ENCODE peak calls at places on chromosome 9, in six cellular contexts. L is body of pancreas, E is esophagus squamous epithelium, O is cardiac muscle cell, B is gastrocnemius medialis, G is RWPE2. X is an unnamed sample.
A peak's percentile ranks its signal among the peaks of the same experiment; 100 is the strongest.

GRCh38 chr9:77021289-77021927 is 2.0 kb downstream of the FOXB2 start:
- DNase-seq in B (no peak), E (no peak), L (no peak), O (no peak), G (no peak), X (no peak)

GRCh38 chr9:137236238-137236935 is 4.7 kb upstream of the TUBB4B start:
- DNase-seq in O (peak; percentile 96), E (no peak), L (peak; percentile 91), G (no peak), B (peak; percentile 85), X (peak; percentile 85)

GRCh38 chr9:103707181-103707580 is 386.9 kb upstream of the SMC2 start:
- DNase-seq in G (no peak), E (no peak), L (no peak), O (no peak), B (no peak), X (no peak)

GRCh38 chr9:90251311-90251710 is 391.3 kb downstream of the DIRAS2 start:
- DNase-seq in E (no peak), B (no peak), L (no peak), G (no peak), O (no peak), X (no peak)

GRCh38 chr9:21533597-21533996 is 51.5 kb upstream of the IFNE start:
- DNase-seq in B (no peak), E (no peak), O (no peak), L (no peak), G (no peak), X (no peak)

GRCh38 chr9:136533775-136534157 is 12.1 kb downstream of the NOTCH1 start:
- DNase-seq in O (no peak), B (no peak), G (no peak), E (no peak), L (no peak), X (peak; percentile 85)

GRCh38 chr9:95313010-95313498 is 4.5 kb downstream of the FANCC start:
- DNase-seq in O (peak; percentile 83), B (peak; percentile 59), E (no peak), L (peak; percentile 82), G (peak; percentile 80), X (no peak)

GRCh38 chr9:137972355-137972987 is 94.9 kb downstream of the CACNA1B start:
- DNase-seq in B (no peak), O (no peak), E (no peak), G (peak; percentile 21), L (no peak), X (no peak)

GRCh38 chr9:109272745-109273144 is 48.1 kb downstream of the EPB41L4B start:
- DNase-seq in E (no peak), L (no peak), G (no peak), O (no peak), B (no peak), X (no peak)

GRCh38 chr9:34500623-34501267 is 22.0 kb downstream of the ENHO start:
- DNase-seq in E (no peak), L (peak; percentile 67), B (peak; percentile 53), G (no peak), O (peak; percentile 57), X (peak; percentile 66)

GRCh38 chr9:130177898-130178805 is 5.9 kb downstream of the NCS1 start:
- DNase-seq in O (no peak), G (peak; percentile 39), L (no peak), E (no peak), B (no peak), X (no peak)

DNA sequence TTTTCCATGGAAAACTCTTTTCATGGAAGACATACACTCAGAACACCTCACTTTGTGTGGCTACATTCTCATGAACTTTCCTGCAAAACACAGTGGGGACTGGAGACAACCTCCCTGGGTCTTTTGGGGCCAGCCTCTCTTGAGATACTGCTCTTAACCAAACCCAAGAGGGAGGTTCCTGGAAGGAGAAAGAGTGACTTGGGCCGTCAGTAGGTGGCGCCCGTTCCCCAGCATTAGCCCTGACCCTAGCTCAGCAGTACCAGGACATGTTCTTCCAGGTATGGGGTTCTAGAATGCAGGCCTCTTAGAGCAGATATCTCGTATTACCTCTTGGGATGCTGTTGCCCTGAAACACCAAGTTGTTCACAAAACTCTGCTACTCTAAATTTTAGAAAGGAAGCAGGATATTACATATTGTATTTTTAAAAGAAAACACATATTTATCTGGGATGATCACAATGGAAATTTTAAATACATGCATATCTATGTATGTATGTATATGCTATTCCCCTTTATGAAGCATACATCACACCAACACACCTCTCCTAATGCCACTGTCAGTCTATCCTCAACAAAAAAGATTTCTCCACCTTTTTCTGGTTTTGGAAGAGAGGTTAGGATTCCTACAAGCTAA is 15.8 kb upstream of the GLIS3 start:
- DNase-seq in G (no peak), L (peak; percentile 84), E (no peak), B (peak; percentile 41), O (peak; percentile 81), X (peak; percentile 56)
- H3K4me1 ChIP-seq in G (no peaks in the 10 kb centered on the region), L (no peaks in the 10 kb centered on the region), E (no peaks in the 10 kb centered on the region), B (no peaks in the 10 kb centered on the region), O (no peaks in the 10 kb centered on the region), X (no peaks in the 10 kb centered on the region)

GRCh38 chr9:88577736-88578485 is 42.9 kb downstream of the NXNL2 start:
- DNase-seq in L (no peak), O (no peak), G (no peak), B (no peak), E (no peak), X (no peak)
- H3K4me3 ChIP-seq in L (no peak overlapping the region), O (no peak overlapping the region), G (no peak overlapping the region), B (no peak overlapping the region), E (peak overlapping the region; percentile 15), X (no peak overlapping the region)

GRCh38 chr9:93186151-93186715 is 2.3 kb downstream of the WNK2 start:
- DNase-seq in E (no peak), O (no peak), L (no peak), G (no peak), B (peak; percentile 70), X (no peak)
- H3K4me1 ChIP-seq in E (peaks cover 9% of the 10 kb centered on the region), O (peaks cover 28% of the 10 kb centered on the region), L (peaks cover 79% of the 10 kb centered on the region), G (no peaks in the 10 kb centered on the region), B (peaks cover 39% of the 10 kb centered on the region), X (peaks cover 7% of the 10 kb centered on the region)

DNA sequence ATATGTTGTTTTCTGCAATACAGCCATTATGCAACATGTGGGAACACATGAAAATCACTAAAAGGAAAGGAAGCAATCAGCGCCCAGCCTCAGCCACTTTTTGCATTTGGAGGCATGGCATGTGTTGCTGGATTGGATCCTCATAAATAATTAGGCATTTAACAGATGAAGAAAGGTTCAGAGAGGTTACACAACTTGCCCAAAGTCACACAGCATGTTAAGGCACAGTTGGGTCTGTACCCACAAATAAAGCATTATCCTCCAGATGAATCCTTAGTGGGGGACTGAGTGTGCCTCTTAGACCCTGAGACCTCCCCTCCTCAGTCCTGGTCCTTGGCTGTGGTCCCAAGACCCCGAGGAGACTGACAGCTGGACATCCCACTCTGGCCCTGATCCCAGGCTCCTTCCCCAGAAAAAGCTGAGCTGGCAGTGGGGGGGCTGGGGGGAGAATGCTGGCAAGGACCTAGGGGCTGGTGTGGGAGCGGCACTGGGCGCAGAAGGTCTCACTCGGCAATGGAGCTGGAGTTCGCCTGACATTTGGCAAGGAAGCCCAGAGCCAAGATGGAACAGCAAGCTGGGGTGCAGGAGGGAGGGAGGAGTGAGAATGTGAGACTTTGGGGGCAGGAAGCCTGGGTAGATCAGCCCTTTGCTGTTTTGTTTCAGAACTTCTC is 6.9 kb upstream of the AKNA start:
- DNase-seq in G (no peak), E (no peak), B (no peak), O (no peak), L (no peak), X (no peak)
- H3K4me3 ChIP-seq in G (no peak overlapping the region), E (no peak overlapping the region), B (no peak overlapping the region), O (no peak overlapping the region), L (no peak overlapping the region), X (no peak overlapping the region)

DNA sequence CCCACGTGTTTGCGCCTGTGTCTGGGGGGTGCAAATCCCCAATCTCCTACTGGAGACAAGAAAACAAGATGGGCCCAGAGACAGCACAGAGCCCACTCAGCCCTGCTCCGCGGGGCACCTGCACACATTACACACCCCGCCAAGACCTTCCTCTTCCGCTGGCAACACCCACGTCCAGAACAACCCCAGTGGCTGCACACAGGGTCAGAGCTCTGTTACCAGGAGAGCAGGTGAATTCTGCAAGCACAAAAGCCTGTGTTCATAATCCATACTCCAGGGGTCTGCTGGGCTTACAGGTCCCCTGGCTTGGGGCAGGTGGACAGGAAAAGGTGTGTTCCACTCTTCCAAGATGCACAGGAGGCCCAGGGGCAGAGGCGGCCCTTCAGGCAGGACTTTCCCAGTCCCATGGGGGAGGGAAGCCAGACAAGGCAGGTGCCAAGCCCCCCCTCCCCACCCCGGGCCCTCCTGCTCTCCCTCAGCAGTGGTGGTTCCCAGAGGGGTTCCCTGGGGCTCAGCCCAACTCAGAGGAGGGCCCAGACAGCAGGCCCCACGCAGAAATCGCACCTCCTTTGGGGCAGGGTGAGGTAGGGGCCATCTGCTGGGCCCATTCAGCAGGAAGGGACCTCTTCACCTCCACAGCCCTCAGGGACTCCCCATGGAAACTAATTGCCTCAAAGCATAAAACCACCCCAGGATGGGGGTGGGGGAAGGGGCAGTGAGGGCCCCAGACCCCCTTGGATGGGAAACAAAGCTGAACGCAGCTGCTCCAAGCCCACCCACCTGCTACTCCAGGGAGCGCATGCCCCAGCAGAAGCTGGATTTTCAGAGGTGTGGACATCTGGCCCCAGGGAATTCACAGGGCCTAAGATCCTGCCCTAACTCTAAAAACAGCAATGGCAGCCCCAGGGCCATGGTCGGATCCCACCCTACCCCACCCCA is 105.3 kb downstream of the VAV2 start:
- DNase-seq in B (no peak), E (no peak), G (no peak), O (no peak), L (no peak), X (no peak)
- H3K4me1 ChIP-seq in B (no peaks in the 10 kb centered on the region), E (no peaks in the 10 kb centered on the region), G (peaks cover 56% of the 10 kb centered on the region), O (peaks cover 26% of the 10 kb centered on the region), L (peaks cover 35% of the 10 kb centered on the region), X (no peaks in the 10 kb centered on the region)

GRCh38 chr9:122226758-122227575 is 1.8 kb downstream of the LHX6 start:
- DNase-seq in B (no peak), O (peak; percentile 15), G (no peak), E (no peak), L (no peak), X (no peak)
- H3K4me3 ChIP-seq in B (peak overlapping the region; percentile 49), O (no peak overlapping the region), G (no peak overlapping the region), E (peak overlapping the region; percentile 49), L (no peak overlapping the region), X (no peak overlapping the region)

X was measured in CD4-positive, alpha-beta memory T cell.